ENCODE peak calls at places on chromosome 7, in ten cellular contexts. One of them, this sample, is unnamed.

GRCh38 chr7:987909-988308 is 4.9 kb downstream of the CYP2W1 start:
- DNase-seq in NCI-H460: no peak
- DNase-seq in hypothalamus: no peak
- DNase-seq in fibroblast of villous mesenchyme: no peak
- DNase-seq in M059J: no peak
- DNase-seq in NCI-H1092 treated with DMSO at 0.1 percent for 48 hours: no peak
- DNase-seq in HepG2: no peak
- DNase-seq in EH: no peak
- DNase-seq in A673: no peak
- DNase-seq in NCI-H1105: no peak
- DNase-seq in this sample: no peak

GRCh38 chr7:157309990-157310668 is 26.7 kb upstream of the DNAJB6 start:
- DNase-seq in NCI-H1092 treated with DMSO at 0.1 percent for 48 hours: no peak
- DNase-seq in HepG2: peak
- DNase-seq in fibroblast of villous mesenchyme: peak
- DNase-seq in NCI-H460: no peak
- DNase-seq in EH: peak
- DNase-seq in M059J: peak
- DNase-seq in hypothalamus: peak
- DNase-seq in A673: no peak
- DNase-seq in NCI-H1105: no peak
- DNase-seq in this sample: no peak

GRCh38 chr7:25124485-25125136 is 449 bp downstream of the CYCS start:
- DNase-seq in A673: peak
- DNase-seq in NCI-H1105: no peak
- DNase-seq in NCI-H1092 treated with DMSO at 0.1 percent for 48 hours: peak
- DNase-seq in M059J: peak
- DNase-seq in HepG2: no peak
- DNase-seq in hypothalamus: no peak
- DNase-seq in EH: peak
- DNase-seq in fibroblast of villous mesenchyme: peak
- DNase-seq in NCI-H460: no peak
- DNase-seq in this sample: no peak

GRCh38 chr7:44196450-44196872 is 4.3 kb upstream of the YKT6 start:
- DNase-seq in HepG2: peak
- DNase-seq in hypothalamus: peak
- DNase-seq in M059J: peak
- DNase-seq in A673: peak
- DNase-seq in NCI-H460: peak
- DNase-seq in EH: peak
- DNase-seq in NCI-H1105: peak
- DNase-seq in NCI-H1092 treated with DMSO at 0.1 percent for 48 hours: peak
- DNase-seq in fibroblast of villous mesenchyme: peak
- DNase-seq in this sample: peak

GRCh38 chr7:157271315-157271990 is 65.4 kb upstream of the DNAJB6 start:
- DNase-seq in NCI-H1092 treated with DMSO at 0.1 percent for 48 hours: peak
- DNase-seq in A673: no peak
- DNase-seq in M059J: peak
- DNase-seq in NCI-H1105: no peak
- DNase-seq in fibroblast of villous mesenchyme: no peak
- DNase-seq in EH: peak
- DNase-seq in NCI-H460: no peak
- DNase-seq in HepG2: no peak
- DNase-seq in hypothalamus: no peak
- DNase-seq in this sample: no peak

GRCh38 chr7:142485617-142486226 is 227.9 kb upstream of the PRSS58 start:
- DNase-seq in M059J: no peak
- DNase-seq in EH: no peak
- DNase-seq in HepG2: no peak
- DNase-seq in A673: no peak
- DNase-seq in hypothalamus: no peak
- DNase-seq in fibroblast of villous mesenchyme: no peak
- DNase-seq in NCI-H1092 treated with DMSO at 0.1 percent for 48 hours: no peak
- DNase-seq in NCI-H460: no peak
- DNase-seq in NCI-H1105: no peak
- DNase-seq in this sample: peak

GRCh38 chr7:134698481-134698880 is 51.8 kb downstream of the BPGM start:
- DNase-seq in EH: peak
- DNase-seq in NCI-H460: no peak
- DNase-seq in fibroblast of villous mesenchyme: no peak
- DNase-seq in hypothalamus: no peak
- DNase-seq in HepG2: no peak
- DNase-seq in A673: no peak
- DNase-seq in NCI-H1105: no peak
- DNase-seq in NCI-H1092 treated with DMSO at 0.1 percent for 48 hours: no peak
- DNase-seq in M059J: no peak
- DNase-seq in this sample: no peak

GRCh38 chr7:24917510-24918239 is 62.3 kb downstream of the OSBPL3 start:
- DNase-seq in HepG2: no peak
- DNase-seq in A673: no peak
- DNase-seq in fibroblast of villous mesenchyme: peak
- DNase-seq in EH: peak
- DNase-seq in NCI-H460: no peak
- DNase-seq in M059J: peak
- DNase-seq in NCI-H1092 treated with DMSO at 0.1 percent for 48 hours: no peak
- DNase-seq in NCI-H1105: no peak
- DNase-seq in hypothalamus: no peak
- DNase-seq in this sample: no peak

GRCh38 chr7:1068013-1068412 is 19.9 kb upstream of the GPER1 start:
- DNase-seq in fibroblast of villous mesenchyme: no peak
- DNase-seq in EH: no peak
- DNase-seq in NCI-H1092 treated with DMSO at 0.1 percent for 48 hours: no peak
- DNase-seq in M059J: no peak
- DNase-seq in A673: no peak
- DNase-seq in HepG2: no peak
- DNase-seq in NCI-H1105: no peak
- DNase-seq in hypothalamus: no peak
- DNase-seq in NCI-H460: no peak
- DNase-seq in this sample: no peak

GRCh38 chr7:158282461-158283001 is 305.1 kb downstream of the PTPRN2 start:
- DNase-seq in A673: no peak
- DNase-seq in NCI-H1092 treated with DMSO at 0.1 percent for 48 hours: no peak
- DNase-seq in HepG2: no peak
- DNase-seq in NCI-H1105: no peak
- DNase-seq in EH: no peak
- DNase-seq in NCI-H460: no peak
- DNase-seq in hypothalamus: no peak
- DNase-seq in M059J: no peak
- DNase-seq in fibroblast of villous mesenchyme: no peak
- DNase-seq in this sample: no peak

GRCh38 chr7:5408777-5409176 is 14.9 kb downstream of the TNRC18 start:
- DNase-seq in HepG2: no peak
- DNase-seq in fibroblast of villous mesenchyme: peak
- DNase-seq in NCI-H1105: no peak
- DNase-seq in EH: peak
- DNase-seq in M059J: no peak
- DNase-seq in hypothalamus: no peak
- DNase-seq in NCI-H1092 treated with DMSO at 0.1 percent for 48 hours: no peak
- DNase-seq in A673: no peak
- DNase-seq in NCI-H460: no peak
- DNase-seq in this sample: no peak

GRCh38 chr7:36487756-36488336 is 98.2 kb downstream of the ANLN start:
- DNase-seq in fibroblast of villous mesenchyme: peak
- DNase-seq in hypothalamus: no peak
- DNase-seq in NCI-H460: peak
- DNase-seq in HepG2: peak
- DNase-seq in M059J: peak
- DNase-seq in NCI-H1105: peak
- DNase-seq in A673: peak
- DNase-seq in EH: peak
- DNase-seq in NCI-H1092 treated with DMSO at 0.1 percent for 48 hours: peak
- DNase-seq in this sample: peak

GRCh38 chr7:74514131-74514591 is 60.5 kb downstream of the GTF2IRD1 start:
- DNase-seq in EH: no peak
- DNase-seq in NCI-H1105: no peak
- DNase-seq in hypothalamus: no peak
- DNase-seq in M059J: no peak
- DNase-seq in NCI-H460: no peak
- DNase-seq in HepG2: no peak
- DNase-seq in fibroblast of villous mesenchyme: no peak
- DNase-seq in NCI-H1092 treated with DMSO at 0.1 percent for 48 hours: peak
- DNase-seq in A673: no peak
- DNase-seq in this sample: no peak

GRCh38 chr7:129332354-129333056 is 101.7 kb upstream of the STRIP2 start:
- DNase-seq in NCI-H1105: no peak
- DNase-seq in fibroblast of villous mesenchyme: peak
- DNase-seq in HepG2: no peak
- DNase-seq in NCI-H460: no peak
- DNase-seq in NCI-H1092 treated with DMSO at 0.1 percent for 48 hours: no peak
- DNase-seq in A673: no peak
- DNase-seq in M059J: peak
- DNase-seq in EH: peak
- DNase-seq in hypothalamus: no peak
- DNase-seq in this sample: no peak

GRCh38 chr7:101633516-101633915 is 4.4 kb upstream of the MYL10 start:
- DNase-seq in hypothalamus: no peak
- DNase-seq in fibroblast of villous mesenchyme: no peak
- DNase-seq in NCI-H1092 treated with DMSO at 0.1 percent for 48 hours: no peak
- DNase-seq in M059J: no peak
- DNase-seq in A673: no peak
- DNase-seq in HepG2: no peak
- DNase-seq in EH: no peak
- DNase-seq in NCI-H460: no peak
- DNase-seq in NCI-H1105: no peak
- DNase-seq in this sample: no peak